ENCODE peak calls at places on chromosome 1, in four cellular contexts. D is upper lobe of right lung, R is left ventricle myocardium inferior, Y is fibroblast of lung. X is an unnamed sample.

GRCh38 chr1:220528679-220529529 is 968 bp downstream of the MARK1 start:
- DNase-seq in D (no peak), R (peak; percentile 16), Y (no peak), X (peak; percentile 56)

GRCh38 chr1:63027176-63027575 is 243.2 kb downstream of the ATG4C start:
- DNase-seq in D (no peak), R (no peak), Y (no peak), X (no peak)

GRCh38 chr1:6087958-6088357 is 42.3 kb downstream of the KCNAB2 start:
- DNase-seq in D (no peak), R (no peak), Y (no peak), X (peak; percentile 14)

GRCh38 chr1:29343908-29344307 is 107.6 kb downstream of the PTPRU start:
- DNase-seq in D (peak; percentile 32), R (no peak), Y (no peak), X (no peak)

GRCh38 chr1:230268371-230269170 is 157.6 kb downstream of the PGBD5 start:
- DNase-seq in D (peak; percentile 49), R (no peak), Y (peak; percentile 84), X (no peak)

GRCh38 chr1:8020032-8020431 is 6.1 kb downstream of the ERRFI1 start:
- DNase-seq in D (no peak), R (no peak), Y (peak; percentile 42), X (no peak)

GRCh38 chr1:84145051-84145450 is 980 bp downstream of the PRKACB start:
- DNase-seq in D (no peak), R (no peak), Y (no peak), X (no peak)

GRCh38 chr1:31872658-31873636 is 57.1 kb upstream of the SPOCD1 start:
- DNase-seq in D (no peak), R (no peak), Y (no peak), X (no peak)

GRCh38 chr1:225670806-225671733 is 18.1 kb upstream of the ENAH start:
- DNase-seq in D (no peak), R (no peak), Y (no peak), X (no peak)

GRCh38 chr1:181317261-181317924 is 165.9 kb upstream of the CACNA1E start:
- DNase-seq in D (no peak), R (no peak), Y (no peak), X (no peak)

GRCh38 chr1:194476351-194476750 is 1289.9 kb upstream of the B3GALT2 start:
- DNase-seq in D (no peak), R (no peak), Y (no peak), X (no peak)

GRCh38 chr1:218571515-218571914 is 226.4 kb downstream of the TGFB2 start:
- DNase-seq in D (no peak), R (no peak), Y (no peak), X (no peak)

GRCh38 chr1:52603680-52604501 is 1.7 kb downstream of the GPX7 start:
- DNase-seq in D (no peak), R (no peak), Y (no peak), X (no peak)

GRCh38 chr1:217747156-217747769 is 116.1 kb downstream of the SPATA17 start:
- DNase-seq in D (no peak), R (no peak), Y (peak; percentile 67), X (no peak)

GRCh38 chr1:76302711-76303347 is 228.3 kb downstream of the ST6GALNAC3 start:
- DNase-seq in D (no peak), R (no peak), Y (no peak), X (no peak)

GRCh38 chr1:94621392-94621791 is 79.8 kb upstream of the F3 start:
- DNase-seq in D (peak; percentile 70), R (no peak), Y (no peak), X (no peak)

GRCh38 chr1:14118691-14119485 is 418.9 kb downstream of the PRDM2 start:
- DNase-seq in D (no peak), R (no peak), Y (no peak), X (no peak)

GRCh38 chr1:212667223-212668139 is 32.2 kb downstream of the BATF3 start:
- DNase-seq in D (no peak), R (no peak), Y (peak; percentile 93), X (peak; percentile 54)

GRCh38 chr1:109904105-109904817 is 6.4 kb upstream of the CSF1 start:
- DNase-seq in D (no peak), R (no peak), Y (no peak), X (peak; percentile 34)

GRCh38 chr1:41431490-41432350 is 52.8 kb downstream of the EDN2 start:
- DNase-seq in D (no peak), R (peak; percentile 31), Y (no peak), X (peak; percentile 42)

GRCh38 chr1:223202376-223202775 is 59.3 kb upstream of the TLR5 start:
- DNase-seq in D (no peak), R (no peak), Y (no peak), X (no peak)

GRCh38 chr1:48627467-48627866 is 149.2 kb downstream of the BEND5 start:
- DNase-seq in D (no peak), R (no peak), Y (no peak), X (no peak)

GRCh38 chr1:93616996-93617669 is 64.5 kb downstream of the BCAR3 start:
- DNase-seq in D (no peak), R (peak; percentile 56), Y (no peak), X (peak; percentile 68)
- H3K4me1 ChIP-seq in D (peaks cover 32% of the 10 kb centered on the region), R (peaks cover 92% of the 10 kb centered on the region), Y (peaks cover 41% of the 10 kb centered on the region), X (peaks cover 23% of the 10 kb centered on the region)

DNA sequence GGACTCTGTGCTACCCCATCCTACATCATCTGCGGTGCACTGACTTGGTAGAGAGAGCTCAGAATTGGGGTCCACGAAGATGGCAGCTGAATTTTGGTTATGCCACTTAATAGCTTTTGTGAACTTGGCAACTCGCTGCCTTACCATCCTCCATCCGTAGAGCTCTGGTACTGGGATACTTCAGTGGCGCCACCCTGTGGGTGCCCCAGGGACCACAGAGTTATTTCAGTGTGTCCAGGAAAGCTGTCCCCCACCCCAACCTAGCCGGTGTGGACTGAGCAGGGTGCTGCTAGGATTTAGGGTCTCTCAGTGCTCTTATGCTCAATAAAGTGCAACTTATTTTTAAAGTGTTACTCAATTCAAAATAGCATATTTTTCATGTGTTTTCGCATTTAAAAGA is 9.0 kb upstream of the USF1 start:
- DNase-seq in D (no peak), R (no peak), Y (no peak), X (no peak)
- H3K4me3 ChIP-seq in D (no peak overlapping the region), R (no peak overlapping the region), Y (no peak overlapping the region), X (no peak overlapping the region)

GRCh38 chr1:234564035-234565029 is 45.6 kb downstream of the IRF2BP2 start:
- DNase-seq in D (no peak), R (no peak), Y (peak; percentile 40), X (no peak)
- H3K27ac ChIP-seq in D (no peak overlapping the region), R (no peak overlapping the region), Y (no peak overlapping the region), X (no peak overlapping the region)

DNA sequence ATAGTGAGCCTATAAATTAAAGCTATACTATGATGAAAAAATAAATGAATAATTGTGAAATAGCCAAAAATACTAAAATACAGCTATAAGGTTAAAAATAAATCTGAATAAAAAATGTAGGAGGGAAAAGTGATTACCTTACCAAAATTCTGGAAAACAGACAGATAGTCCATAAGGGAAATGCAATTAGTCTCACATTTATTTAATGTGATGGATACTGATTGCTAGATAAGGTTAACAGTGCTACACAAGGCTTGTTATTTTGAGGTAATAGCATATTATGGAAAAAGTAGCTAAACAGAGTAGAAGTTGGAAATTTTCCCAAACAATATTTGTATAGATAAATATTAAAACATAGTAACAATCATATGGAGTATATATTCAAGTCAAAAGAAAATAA is 413.0 kb downstream of the NEGR1 start:
- DNase-seq in D (no peak), R (no peak), Y (no peak), X (no peak)
- H3K4me1 ChIP-seq in D (no peaks in the 10 kb centered on the region), R (no peaks in the 10 kb centered on the region), Y (no peaks in the 10 kb centered on the region), X (no peaks in the 10 kb centered on the region)

GRCh38 chr1:156214024-156214748 is 1.4 kb downstream of the PMF1 start:
- DNase-seq in D (no peak), R (no peak), Y (peak; percentile 9), X (no peak)

GRCh38 chr1:156212833-156213643 is at the start of gene PMF1:
- DNase-seq in D (peak; percentile 99), R (peak; percentile 97), Y (peak; percentile 95), X (peak; percentile 97)

GRCh38 chr1:156213644-156213966 is 798 bp downstream of the PMF1 start:
- DNase-seq in D (no peak), R (no peak), Y (no peak), X (no peak)

GRCh38 chr1:156211243-156211642 is 1.6 kb upstream of the PMF1 start:
- DNase-seq in D (no peak), R (no peak), Y (no peak), X (no peak)

DNA sequence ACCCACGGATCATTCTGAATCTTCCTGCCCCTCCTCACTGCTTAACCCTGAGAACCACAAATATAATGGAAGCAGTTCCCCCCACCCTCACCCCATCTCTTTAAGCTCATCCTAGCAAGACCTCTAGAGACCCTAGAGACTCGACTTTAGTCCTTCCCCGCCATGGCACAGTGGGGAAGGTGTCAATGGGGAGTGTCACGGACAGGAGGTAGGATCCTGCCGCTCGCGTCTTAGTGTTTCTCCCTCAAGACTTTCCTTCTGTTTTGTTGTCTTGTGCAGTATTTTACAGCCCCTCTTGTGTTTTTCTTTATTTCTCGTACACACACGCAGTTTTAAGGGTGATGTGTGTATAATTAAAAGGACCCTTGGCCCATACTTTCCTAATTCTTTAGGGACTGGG is 677 bp upstream of the PMF1 start:
- DNase-seq in D (no peak), R (no peak), Y (no peak), X (no peak)
- H3K4me3 ChIP-seq in D (peak overlapping the region; percentile 74), R (peak overlapping the region; percentile 86), Y (no peak overlapping the region), X (peak overlapping the region; percentile 30)

DNA sequence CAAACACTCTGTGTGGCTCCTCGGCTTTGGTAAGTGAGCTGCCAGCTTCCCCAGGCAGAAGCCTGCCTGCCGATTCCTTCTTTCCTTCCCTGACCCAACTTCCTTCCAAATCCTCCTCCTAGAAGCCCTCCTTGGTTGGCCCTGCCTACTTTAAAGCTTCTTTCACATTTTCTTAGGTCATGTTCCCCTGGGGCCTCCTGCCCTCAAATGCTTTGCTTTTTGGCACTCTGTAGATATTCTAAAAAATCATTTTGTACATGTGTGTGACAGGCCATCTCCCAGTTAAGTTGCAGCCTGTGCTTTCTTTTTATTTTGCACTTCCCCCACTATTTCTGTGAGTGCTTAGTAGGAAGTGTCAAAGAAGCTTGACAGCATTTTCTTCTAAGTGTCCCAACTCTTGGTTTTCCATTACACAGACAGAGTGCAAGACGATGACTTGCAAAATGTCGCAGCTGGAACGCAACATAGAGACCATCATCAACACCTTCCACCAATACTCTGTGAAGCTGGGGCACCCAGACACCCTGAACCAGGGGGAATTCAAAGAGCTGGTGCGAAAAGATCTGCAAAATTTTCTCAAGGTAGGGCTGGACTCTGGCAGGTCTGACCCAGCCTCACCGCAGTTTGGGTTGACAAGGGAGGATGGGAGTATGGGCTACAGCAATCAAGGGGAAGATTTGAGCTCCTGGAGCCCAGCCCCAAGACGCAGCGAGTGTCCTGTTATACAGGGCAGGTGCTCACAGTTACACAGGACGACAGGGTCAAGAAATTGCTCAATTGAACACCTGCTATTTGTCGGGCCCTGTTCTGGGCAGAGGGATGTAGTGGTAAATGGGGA is at the start of gene S100A9:
- DNase-seq in D (no peak), R (no peak), Y (no peak), X (no peak)
- H3K27ac ChIP-seq in D (peak within 1 kb of the TSS; percentile 84), R (peak within 1 kb of the TSS; percentile 27), Y (no peak within 1 kb of the TSS), X (no peak within 1 kb of the TSS)

DNA sequence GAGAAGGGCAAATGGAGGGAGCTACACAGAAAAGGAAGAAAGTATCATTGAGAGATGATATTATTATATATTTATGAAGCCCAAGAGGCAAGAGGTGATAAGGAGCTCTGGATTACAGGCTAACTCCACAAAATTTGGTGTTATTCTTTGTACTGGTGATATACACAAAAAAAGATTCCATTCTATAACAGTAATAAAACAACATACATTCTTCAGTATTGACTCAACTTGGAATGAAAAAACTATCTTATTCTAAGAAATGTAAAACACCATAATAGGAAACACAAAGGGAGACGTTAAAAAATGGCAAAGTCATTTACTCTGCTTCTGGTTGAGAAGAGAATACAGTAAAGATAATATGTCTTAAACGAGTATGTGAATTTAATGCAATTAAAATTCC is 99.4 kb downstream of the TEX35 start:
- DNase-seq in D (no peak), R (no peak), Y (peak; percentile 79), X (no peak)
- H3K4me1 ChIP-seq in D (peaks cover 9% of the 10 kb centered on the region), R (peaks cover 6% of the 10 kb centered on the region), Y (peaks cover 39% of the 10 kb centered on the region), X (peaks cover 1% of the 10 kb centered on the region)

GRCh38 chr1:72283204-72284083 is 1.1 kb upstream of the NEGR1 start:
- DNase-seq in D (peak; percentile 88), R (peak; percentile 79), Y (peak; percentile 73), X (peak; percentile 92)
- H3K4me3 ChIP-seq in D (peak overlapping the region; percentile 70), R (peak overlapping the region; percentile 85), Y (peak overlapping the region; percentile 71), X (peak overlapping the region; percentile 57)